ENCODE peak calls at places on chromosomes 3 and 15, in four cellular contexts. Y, Z, P and E are unnamed samples.

GRCh38 chr3:126135398-126136076 is 44.8 kb downstream of the ALDH1L1 start:
- DNase-seq in Y (no peak), Z (no peak), P (no peak), E (no peak)

GRCh38 chr3:52333869-52334557 is 17.9 kb downstream of the DNAH1 start:
- DNase-seq in Y (no peak), Z (no peak), P (no peak), E (no peak)

GRCh38 chr3:85162905-85163304 is 204.1 kb downstream of the CADM2 start:
- DNase-seq in Y (no peak), Z (no peak), P (no peak), E (no peak)

GRCh38 chr3:46664188-46664970 is 29.1 kb downstream of the ALS2CL start:
- DNase-seq in Y (no peak), Z (peak), P (no peak), E (no peak)

GRCh38 chr15:35289029-35289617 is 204.0 kb upstream of the NANOGP8 start:
- DNase-seq in Y (no peak), Z (no peak), P (no peak), E (no peak)

GRCh38 chr3:121677141-121677540 is 16.4 kb upstream of the HCLS1 start:
- DNase-seq in Y (no peak), Z (no peak), P (no peak), E (no peak)

GRCh38 chr3:186815490-186815889 is 9.2 kb upstream of the RFC4 start:
- DNase-seq in Y (no peak), Z (no peak), P (no peak), E (no peak)

GRCh38 chr15:97140216-97140615 is 809.7 kb downstream of the NR2F2 start:
- DNase-seq in Y (no peak), Z (no peak), P (no peak), E (no peak)

GRCh38 chr3:63607716-63608115 is 44.8 kb upstream of the SNTN start:
- DNase-seq in Y (no peak), Z (no peak), P (no peak), E (no peak)

GRCh38 chr3:58013973-58014649 is 5.9 kb downstream of the FLNB start:
- DNase-seq in Y (no peak), Z (peak), P (no peak), E (no peak)

GRCh38 chr15:67838789-67839332 is 984 bp downstream of the RNU6-1 start:
- DNase-seq in Y (no peak), Z (peak), P (peak), E (no peak)

GRCh38 chr3:139455855-139456254 is 20.5 kb downstream of the RBP2 start:
- DNase-seq in Y (no peak), Z (no peak), P (no peak), E (no peak)

GRCh38 chr3:38000242-38000916 is 9.8 kb downstream of the VILL start:
- DNase-seq in Y (no peak), Z (no peak), P (no peak), E (no peak)

GRCh38 chr3:143418391-143418790 is 298.8 kb downstream of the CHST2 start:
- DNase-seq in Y (no peak), Z (no peak), P (no peak), E (no peak)

GRCh38 chr3:81744366-81744765 is 17.1 kb downstream of the GBE1 start:
- DNase-seq in Y (peak), Z (no peak), P (no peak), E (peak)

GRCh38 chr15:71278989-71279756 is 163.9 kb downstream of the THSD4 start:
- DNase-seq in Y (peak), Z (peak), P (no peak), E (peak)

GRCh38 chr3:72270072-72270611 is 485.2 kb upstream of the PROK2 start:
- DNase-seq in Y (peak), Z (peak), P (no peak), E (peak)

GRCh38 chr15:24856397-24857093 is 98.2 kb upstream of the SNRPN start:
- DNase-seq in Y (no peak), Z (no peak), P (no peak), E (no peak)

GRCh38 chr3:195908439-195909293 is at the start of gene TNK2:
- DNase-seq in Y (no peak), Z (no peak), P (peak), E (no peak)

GRCh38 chr3:171874879-171875278 is 31.7 kb downstream of the TMEM212 start:
- DNase-seq in Y (no peak), Z (no peak), P (no peak), E (no peak)

GRCh38 chr15:57297163-57297593 is 79.1 kb upstream of the CGNL1 start:
- DNase-seq in Y (no peak), Z (no peak), P (no peak), E (no peak)

GRCh38 chr15:75451674-75452363 is at the start of gene SIN3A:
- DNase-seq in Y (peak), Z (peak), P (peak), E (peak)

GRCh38 chr3:46690798-46691197 is 2.7 kb downstream of the ALS2CL start:
- DNase-seq in Y (no peak), Z (no peak), P (no peak), E (no peak)

GRCh38 chr3:72145506-72146380 is 360.8 kb upstream of the PROK2 start:
- DNase-seq in Y (no peak), Z (no peak), P (no peak), E (no peak)

GRCh38 chr3:167031364-167032049 is 348.6 kb downstream of the ZBBX start:
- DNase-seq in Y (no peak), Z (no peak), P (no peak), E (no peak)

GRCh38 chr15:56917652-56918045 is 795 bp upstream of the TCF12 start:
- DNase-seq in Y (no peak), Z (no peak), P (no peak), E (no peak)

GRCh38 chr15:69593981-69594966 is 141.7 kb downstream of the RPLP1 start:
- DNase-seq in Y (peak), Z (peak), P (no peak), E (no peak)

GRCh38 chr3:33437556-33438283 is 2.5 kb downstream of the UBP1 start:
- DNase-seq in Y (no peak), Z (no peak), P (no peak), E (peak)

GRCh38 chr15:100115711-100116090 is 226.1 kb downstream of the ADAMTS17 start:
- DNase-seq in Y (no peak), Z (peak), P (no peak), E (peak)

GRCh38 chr15:51076142-51076897 is 18.4 kb downstream of the TNFAIP8L3 start:
- DNase-seq in Y (no peak), Z (no peak), P (no peak), E (no peak)